ENCODE peak calls at places on chromosomes 11 and 22, in ten cellular contexts. M is choroid plexus epithelial cell, Z is pancreas, F is AG04450, X is fibroblast of lung, T is AG09309, J is HAP-1, B is A549, L is HCT116, U is fibroblast of pulmonary artery. S is an unnamed sample.
A peak's percentile ranks its signal among the peaks of the same experiment; 100 is the strongest.

GRCh38 chr11:111569476-111569875 is 29.0 kb downstream of the LAYN start:
- DNase-seq in X (peak; percentile 57), Z (no peak), B (no peak), U (no peak), F (no peak), J (no peak), M (no peak), L (no peak), T (no peak), S (no peak)

GRCh38 chr22:31630331-31631329 is 31.4 kb downstream of the PISD start:
- DNase-seq in J (peak; percentile 94), L (no peak), U (peak; percentile 85), T (no peak), B (peak; percentile 61), F (no peak), M (peak; percentile 85), Z (peak; percentile 66), X (peak; percentile 79), S (no peak)

GRCh38 chr22:46069518-46070214 is 80.7 kb upstream of the PPARA start:
- DNase-seq in J (peak; percentile 90), M (peak; percentile 70), F (peak; percentile 54), X (peak; percentile 91), L (peak; percentile 91), Z (peak; percentile 93), B (no peak), T (peak; percentile 87), U (peak; percentile 94), S (peak; percentile 84)

GRCh38 chr22:20111045-20111688 is 4.7 kb upstream of the RANBP1 start:
- DNase-seq in Z (no peak), M (peak; percentile 33), L (peak; percentile 51), J (peak; percentile 66), X (no peak), T (no peak), B (peak; percentile 54), F (no peak), U (peak; percentile 29), S (no peak)

GRCh38 chr11:8941341-8942103 is 1.3 kb downstream of the ASCL3 start:
- DNase-seq in Z (no peak), J (no peak), X (no peak), L (no peak), B (no peak), M (no peak), F (no peak), T (no peak), U (no peak), S (no peak)

GRCh38 chr11:10909141-10909883 is 51.5 kb upstream of the ZBED5 start:
- DNase-seq in F (no peak), L (no peak), B (no peak), Z (no peak), X (peak; percentile 72), T (no peak), J (no peak), M (peak; percentile 40), U (no peak), S (no peak)

GRCh38 chr11:71420455-71421241 is 27.5 kb downstream of the DHCR7 start:
- DNase-seq in L (peak; percentile 56), J (peak; percentile 61), B (peak; percentile 62), T (no peak), X (peak; percentile 26), M (peak; percentile 72), U (peak; percentile 60), Z (no peak), F (peak; percentile 3), S (no peak)

GRCh38 chr22:40014661-40015255 is 20.0 kb downstream of the FAM83F start:
- DNase-seq in L (no peak), M (no peak), F (no peak), X (no peak), U (no peak), B (no peak), J (no peak), T (no peak), Z (no peak), S (no peak)

DNA sequence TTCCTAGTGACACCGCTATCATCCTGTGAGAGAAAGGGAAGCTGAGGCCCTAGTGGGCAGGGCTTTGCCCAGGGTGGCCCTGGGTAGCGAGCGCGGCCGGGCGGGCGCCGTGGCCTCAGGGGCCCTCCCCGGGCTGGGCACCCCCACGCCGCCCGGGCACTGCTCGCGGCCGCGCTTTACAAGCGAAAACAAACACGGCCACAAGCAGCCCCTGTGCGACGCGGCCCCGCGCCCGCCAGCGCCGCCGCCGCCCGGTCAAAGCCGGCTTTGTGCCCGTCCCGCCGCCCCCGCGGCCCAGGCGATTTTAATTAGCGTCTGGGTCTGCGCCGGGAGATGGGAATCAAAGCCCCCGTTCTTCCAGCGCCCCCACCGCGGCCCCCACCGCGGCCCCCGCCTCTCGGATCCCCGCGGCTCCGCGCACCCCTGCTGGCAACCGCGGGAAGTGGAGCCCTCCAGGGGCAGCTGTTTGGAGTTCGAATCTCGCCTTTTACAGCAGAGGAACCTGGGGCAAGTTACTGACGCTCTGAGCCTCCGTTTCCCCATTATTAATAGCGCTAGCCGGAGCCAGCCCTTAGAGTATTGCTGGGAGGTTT is 47.9 kb downstream of the CHRDL2 start:
- DNase-seq in J (no peak), X (no peak), U (no peak), M (no peak), B (no peak), L (no peak), F (no peak), T (no peak), Z (no peak), S (no peak)
- H3K4me3 ChIP-seq in J (no peak overlapping the region), X (peak overlapping the region; percentile 9), U (no peak overlapping the region), M (peak overlapping the region; percentile 42), B (no peak overlapping the region), L (no peak overlapping the region), F (no peak overlapping the region), T (no peak overlapping the region), Z (peak overlapping the region; percentile 47), S (peak overlapping the region; percentile 20)

GRCh38 chr11:57511741-57512430 is 3.6 kb downstream of the SLC43A1 start:
- DNase-seq in X (no peak), J (no peak), U (no peak), M (no peak), Z (no peak), T (no peak), L (no peak), B (no peak), F (no peak), S (no peak)

GRCh38 chr11:57514538-57515331 is 767 bp downstream of the SLC43A1 start:
- DNase-seq in Z (peak; percentile 90), B (peak; percentile 46), F (no peak), J (peak; percentile 61), L (no peak), U (peak; percentile 26), T (no peak), M (no peak), X (peak; percentile 29), S (no peak)

GRCh38 chr11:57512646-57513445 is 2.7 kb downstream of the SLC43A1 start:
- DNase-seq in J (no peak), L (no peak), X (no peak), B (no peak), M (no peak), F (no peak), T (no peak), Z (no peak), U (no peak), S (no peak)

GRCh38 chr11:57513911-57514537 is 1.5 kb downstream of the SLC43A1 start:
- DNase-seq in M (no peak), U (peak; percentile 41), L (no peak), B (no peak), Z (peak; percentile 53), X (peak; percentile 43), T (no peak), F (no peak), J (peak; percentile 59), S (no peak)

DNA sequence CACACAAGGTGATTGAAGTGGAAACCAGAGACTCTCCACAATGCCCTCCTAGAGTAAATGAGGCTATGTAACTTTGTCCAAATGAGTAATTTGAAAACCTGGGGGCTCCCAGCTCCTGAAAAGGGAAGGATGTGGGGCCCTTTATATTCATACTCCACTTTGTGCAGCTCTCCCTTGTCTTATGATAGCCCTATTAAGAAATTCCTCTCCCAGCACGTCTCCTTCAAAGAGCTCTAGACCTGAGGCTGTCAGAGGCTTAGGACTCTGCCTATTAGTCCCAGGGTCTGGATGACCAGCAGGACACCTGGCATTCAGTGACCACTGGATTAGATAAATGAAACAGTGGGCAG is 2.1 kb downstream of the SLC43A1 start:
- DNase-seq in B (no peak), M (no peak), J (no peak), X (no peak), U (no peak), F (no peak), T (no peak), L (no peak), Z (no peak), S (no peak)
- H3K4me3 ChIP-seq in B (no peak overlapping the region), M (no peak overlapping the region), J (peak overlapping the region; percentile 83), X (no peak overlapping the region), U (no peak overlapping the region), F (peak overlapping the region; percentile 85), T (no peak overlapping the region), L (no peak overlapping the region), Z (peak overlapping the region; percentile 96), S (no peak overlapping the region)

GRCh38 chr11:45085657-45086501 is 60.6 kb upstream of the PRDM11 start:
- DNase-seq in X (no peak), M (no peak), J (peak; percentile 36), L (no peak), T (no peak), B (no peak), F (no peak), Z (no peak), U (no peak), S (no peak)

GRCh38 chr11:45083544-45084087 is 62.8 kb upstream of the PRDM11 start:
- DNase-seq in L (no peak), F (no peak), B (peak; percentile 56), T (no peak), M (no peak), Z (no peak), U (no peak), X (no peak), J (peak; percentile 40), S (no peak)

GRCh38 chr11:45079943-45080719 is 66.3 kb upstream of the PRDM11 start:
- DNase-seq in B (no peak), F (no peak), U (no peak), X (no peak), L (no peak), M (no peak), T (no peak), J (no peak), Z (no peak), S (no peak)

GRCh38 chr11:45079567-45079942 is 66.9 kb upstream of the PRDM11 start:
- DNase-seq in L (no peak), Z (no peak), J (no peak), M (no peak), F (no peak), T (no peak), U (no peak), B (no peak), X (no peak), S (no peak)

DNA sequence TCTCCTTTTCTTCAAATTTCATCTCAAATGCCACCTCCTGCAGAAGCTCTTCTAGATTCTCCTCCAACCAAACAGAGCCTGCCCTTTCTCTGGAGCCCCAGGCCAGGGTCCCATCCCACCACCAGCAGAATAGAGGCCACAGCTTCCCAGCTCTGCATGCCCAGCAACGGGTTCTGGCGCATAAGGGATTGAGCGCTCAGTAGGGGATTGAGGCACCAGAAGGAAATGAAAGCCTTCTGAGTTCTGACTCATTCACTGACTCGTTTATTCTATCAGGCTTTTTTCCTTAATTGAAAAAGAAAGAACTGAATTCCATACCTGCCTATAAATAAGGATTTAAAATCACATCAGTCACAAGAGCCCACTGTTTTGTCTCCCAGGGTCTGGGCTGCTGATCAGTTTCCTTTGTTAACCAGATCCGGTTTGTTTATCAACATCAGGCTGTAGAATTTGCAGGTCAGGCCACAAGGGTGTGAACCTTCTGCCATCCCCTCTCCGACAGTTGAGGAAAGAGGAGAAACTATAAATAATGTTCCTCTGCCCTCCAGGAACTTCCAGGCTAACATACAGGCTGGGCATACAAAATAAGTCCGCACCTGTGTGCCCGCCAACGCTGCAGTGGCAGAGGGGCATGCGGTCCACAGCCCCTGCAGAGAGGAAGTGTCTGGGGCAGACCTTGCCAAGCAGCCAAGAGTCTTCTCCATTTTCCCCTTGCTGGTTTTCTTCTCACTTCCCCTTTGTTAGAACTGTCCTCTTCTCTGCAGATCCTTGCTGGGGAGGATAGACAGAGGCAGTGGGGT is 63.5 kb upstream of the PRDM11 start:
- DNase-seq in U (no peak), F (no peak), L (no peak), B (no peak), J (no peak), Z (no peak), X (no peak), T (no peak), M (no peak), S (no peak)
- H3K4me3 ChIP-seq in U (no peak overlapping the region), F (no peak overlapping the region), L (no peak overlapping the region), B (no peak overlapping the region), J (no peak overlapping the region), Z (no peak overlapping the region), X (no peak overlapping the region), T (no peak overlapping the region), M (no peak overlapping the region), S (no peak overlapping the region)

GRCh38 chr11:2708151-2708581 is 8.4 kb upstream of the KCNQ1OT1 start:
- DNase-seq in J (no peak), Z (no peak), U (no peak), T (no peak), B (no peak), L (no peak), F (no peak), X (no peak), M (peak; percentile 35), S (no peak)

GRCh38 chr11:2709429-2709828 is 9.6 kb upstream of the KCNQ1OT1 start:
- DNase-seq in L (no peak), F (no peak), B (no peak), X (no peak), M (peak; percentile 94), T (no peak), U (peak; percentile 95), Z (no peak), J (no peak), S (no peak)

GRCh38 chr11:2707736-2708135 is 7.9 kb upstream of the KCNQ1OT1 start:
- DNase-seq in T (no peak), U (no peak), L (no peak), B (no peak), F (no peak), X (no peak), M (no peak), J (no peak), Z (no peak), S (no peak)

GRCh38 chr11:2711161-2711560 is 11.4 kb upstream of the KCNQ1OT1 start:
- DNase-seq in M (no peak), J (no peak), X (no peak), L (no peak), F (no peak), B (no peak), Z (no peak), U (no peak), T (no peak), S (no peak)

DNA sequence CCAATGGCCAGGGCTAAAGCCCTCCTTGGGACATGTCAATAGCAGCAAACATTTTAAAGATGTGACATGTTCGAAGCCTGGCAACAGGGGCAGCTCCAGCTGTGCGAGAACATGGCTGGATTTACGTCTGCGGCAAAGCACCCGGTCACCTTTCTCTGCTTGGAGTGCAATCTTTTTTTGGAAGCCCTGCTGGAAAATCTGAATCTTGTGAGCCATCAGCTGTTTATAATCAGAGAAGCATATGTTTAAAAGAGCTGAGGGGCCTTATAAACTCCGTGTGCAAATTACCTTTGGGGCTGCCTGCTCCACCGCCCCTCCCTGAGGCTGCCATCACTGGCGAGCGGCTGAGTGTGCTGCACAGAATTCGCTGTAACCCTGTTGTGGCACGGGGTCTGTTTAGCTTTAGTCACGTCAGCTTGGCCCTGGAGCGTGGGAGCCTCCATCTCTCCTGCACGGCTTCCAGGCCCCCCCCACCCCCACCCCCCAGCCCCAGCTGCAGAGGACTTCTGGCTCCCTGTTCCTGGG is 9.0 kb upstream of the KCNQ1OT1 start:
- DNase-seq in Z (no peak), L (no peak), F (peak; percentile 37), J (no peak), U (peak; percentile 76), M (peak; percentile 76), T (no peak), B (no peak), X (no peak), S (no peak)
- H3K4me3 ChIP-seq in Z (no peak overlapping the region), L (no peak overlapping the region), F (peak overlapping the region; percentile 32), J (no peak overlapping the region), U (peak overlapping the region; percentile 30), M (peak overlapping the region; percentile 20), T (no peak overlapping the region), B (no peak overlapping the region), X (no peak overlapping the region), S (no peak overlapping the region)

S was measured in astrocyte of the cerebellum.